ENCODE peak calls at places on chromosomes 2 and 18, in five cellular contexts. U is small intestine, P is psoas muscle, W is gastrocnemius medialis, J is Peyer's patch. C is an unnamed sample. For H3K9me3 and H3K4me1, the result is how much of the 10 kb centered on the place peaks cover.

GRCh38 chr18:23661735-23662308 is 889 bp downstream of the ANKRD29 start:
- DNase-seq in U (no peak), P (no peak), W (no peak), J (no peak), C (no peak)

GRCh38 chr18:60146220-60146960 is 226.2 kb downstream of the MC4R start:
- DNase-seq in U (no peak), P (no peak), W (no peak), J (no peak), C (no peak)

GRCh38 chr18:12766986-12767433 is 64.2 kb downstream of the PSMG2 start:
- DNase-seq in U (no peak), P (no peak), W (no peak), J (no peak), C (no peak)

GRCh38 chr2:12636837-12637581 is 79.7 kb upstream of the TRIB2 start:
- DNase-seq in U (no peak), P (no peak), W (no peak), J (no peak), C (no peak)

GRCh38 chr2:164811826-164812225 is 29.8 kb downstream of the COBLL1 start:
- DNase-seq in U (no peak), P (no peak), W (no peak), J (no peak), C (no peak)

GRCh38 chr2:227134591-227134990 is 29.4 kb downstream of the COL4A4 start:
- DNase-seq in U (no peak), P (no peak), W (no peak), J (no peak), C (no peak)

GRCh38 chr18:50847192-50847591 is 27.4 kb upstream of the MRO start:
- DNase-seq in U (no peak), P (no peak), W (no peak), J (no peak), C (no peak)

GRCh38 chr18:50424877-50425690 is 50.2 kb downstream of the SKA1 start:
- DNase-seq in U (peak), P (no peak), W (no peak), J (no peak), C (peak)

GRCh38 chr2:109702250-109702985 is 88.3 kb downstream of the SOWAHC start:
- DNase-seq in U (peak), P (no peak), W (no peak), J (no peak), C (no peak)

DNA sequence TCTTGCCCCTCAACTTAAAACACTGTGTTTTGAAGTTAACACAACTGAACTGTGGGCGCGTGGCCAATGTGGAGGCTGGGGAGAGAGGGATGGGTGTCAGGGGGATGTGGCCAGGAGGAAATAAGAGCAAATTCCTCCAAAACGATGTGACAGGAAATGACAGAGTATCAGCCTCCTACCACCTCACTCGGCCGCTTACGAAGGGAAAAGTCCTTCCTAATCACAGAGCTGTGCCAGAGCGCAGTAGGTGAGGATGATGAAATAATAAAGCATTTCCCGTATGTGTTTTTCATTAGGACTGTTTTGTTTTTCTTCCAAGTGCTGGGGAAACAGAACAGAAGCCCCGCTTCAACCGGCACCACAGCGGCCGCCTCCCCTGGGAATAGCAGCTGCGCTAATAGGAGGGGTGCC is 440.3 kb downstream of the MTX2 start:
- DNase-seq in U (no peak), P (peak), W (no peak), J (no peak), C (no peak)
- H3K4me3 ChIP-seq in U (no peak), P (no peak), W (no peak), J (no peak), C (no peak)

GRCh38 chr2:56801770-56802169 is 618.0 kb downstream of the CCDC85A start:
- DNase-seq in U (no peak), P (no peak), W (no peak), J (no peak), C (no peak)

GRCh38 chr2:56811401-56811800 is 627.6 kb downstream of the CCDC85A start:
- DNase-seq in U (no peak), P (no peak), W (no peak), J (no peak), C (no peak)

GRCh38 chr2:56807861-56808260 is 624.1 kb downstream of the CCDC85A start:
- DNase-seq in U (no peak), P (no peak), W (no peak), J (no peak), C (no peak)

GRCh38 chr2:56803596-56803995 is 619.8 kb downstream of the CCDC85A start:
- DNase-seq in U (no peak), P (no peak), W (no peak), J (no peak), C (no peak)

GRCh38 chr2:56806924-56807323 is 623.1 kb downstream of the CCDC85A start:
- DNase-seq in U (no peak), P (no peak), W (no peak), J (no peak), C (no peak)
- H3K9me3 ChIP-seq in U (under half), P (under half), W (under half), J (under half), C (under half)

GRCh38 chr2:196410008-196410407 is 229.5 kb upstream of the CCDC150 start:
- DNase-seq in U (no peak), P (no peak), W (no peak), J (no peak), C (no peak)
- H3K4me1 ChIP-seq in U (under half), P (under half), W (under half), J (under half), C (under half)

GRCh38 chr18:76621184-76621583 is 126.1 kb upstream of the ZNF516 start:
- DNase-seq in U (peak), P (no peak), W (no peak), J (no peak), C (peak)

GRCh38 chr18:76618721-76619120 is 123.7 kb upstream of the ZNF516 start:
- DNase-seq in U (no peak), P (no peak), W (no peak), J (no peak), C (no peak)

GRCh38 chr18:76619342-76620315 is 124.6 kb upstream of the ZNF516 start:
- DNase-seq in U (peak), P (peak), W (peak), J (no peak), C (no peak)

GRCh38 chr18:76621782-76622495 is 126.9 kb upstream of the ZNF516 start:
- DNase-seq in U (no peak), P (no peak), W (no peak), J (no peak), C (peak)

GRCh38 chr18:76620326-76620813 is 125.3 kb upstream of the ZNF516 start:
- DNase-seq in U (no peak), P (peak), W (peak), J (no peak), C (peak)
- H3K4me3 ChIP-seq in U (no peak), P (peak), W (peak), J (peak), C (peak)

GRCh38 chr18:78801011-78801410 is 178.6 kb upstream of the SALL3 start:
- DNase-seq in U (no peak), P (no peak), W (no peak), J (no peak), C (no peak)
- H3K9me3 ChIP-seq in U (under half), P (under half), W (under half), J (under half), C (under half)

DNA sequence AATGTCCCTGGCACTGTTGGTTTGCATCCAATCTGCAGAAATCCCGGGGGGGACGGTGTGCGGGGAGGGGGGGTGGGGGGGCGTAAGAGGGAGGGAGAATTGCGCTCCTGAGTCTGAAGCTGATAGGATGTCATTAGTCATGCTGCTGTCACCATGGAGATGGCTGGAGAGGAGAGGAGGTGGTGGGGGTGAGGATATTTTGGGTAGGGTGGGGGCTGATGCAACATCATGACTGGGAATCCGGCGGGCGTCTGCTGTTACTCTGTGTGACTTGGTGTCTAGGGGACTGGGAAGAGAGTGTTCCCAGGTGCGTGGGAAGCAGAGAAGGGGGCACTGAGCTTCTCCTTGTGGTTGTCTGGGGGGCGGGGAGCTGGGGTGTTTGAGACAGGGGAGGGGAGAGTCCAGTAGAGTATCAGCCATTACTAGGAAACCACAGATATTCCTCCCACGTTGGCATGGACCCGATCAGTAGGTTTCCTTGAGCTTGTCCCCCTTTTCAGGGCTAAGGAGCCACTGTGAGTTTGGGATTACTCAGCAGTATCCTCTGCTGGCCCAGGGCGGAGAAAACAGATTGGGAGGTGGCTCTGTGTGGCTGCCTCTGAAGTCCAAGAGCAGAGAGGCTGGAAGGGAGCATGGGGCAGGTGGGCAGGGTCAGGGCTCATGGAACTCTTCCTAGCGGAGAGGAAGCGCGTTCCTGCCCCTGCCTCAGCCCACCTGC is 18.9 kb downstream of the TET3 start:
- DNase-seq in U (no peak), P (peak), W (no peak), J (no peak), C (no peak)
- H3K4me1 ChIP-seq in U (under half), P (under half), W (under half), J (under half), C (half or more)

GRCh38 chr18:42773870-42774269 is 341.6 kb downstream of the RIT2 start:
- DNase-seq in U (no peak), P (no peak), W (no peak), J (no peak), C (no peak)
- H3K4me3 ChIP-seq in U (no peak), P (no peak), W (no peak), J (no peak), C (no peak)

DNA sequence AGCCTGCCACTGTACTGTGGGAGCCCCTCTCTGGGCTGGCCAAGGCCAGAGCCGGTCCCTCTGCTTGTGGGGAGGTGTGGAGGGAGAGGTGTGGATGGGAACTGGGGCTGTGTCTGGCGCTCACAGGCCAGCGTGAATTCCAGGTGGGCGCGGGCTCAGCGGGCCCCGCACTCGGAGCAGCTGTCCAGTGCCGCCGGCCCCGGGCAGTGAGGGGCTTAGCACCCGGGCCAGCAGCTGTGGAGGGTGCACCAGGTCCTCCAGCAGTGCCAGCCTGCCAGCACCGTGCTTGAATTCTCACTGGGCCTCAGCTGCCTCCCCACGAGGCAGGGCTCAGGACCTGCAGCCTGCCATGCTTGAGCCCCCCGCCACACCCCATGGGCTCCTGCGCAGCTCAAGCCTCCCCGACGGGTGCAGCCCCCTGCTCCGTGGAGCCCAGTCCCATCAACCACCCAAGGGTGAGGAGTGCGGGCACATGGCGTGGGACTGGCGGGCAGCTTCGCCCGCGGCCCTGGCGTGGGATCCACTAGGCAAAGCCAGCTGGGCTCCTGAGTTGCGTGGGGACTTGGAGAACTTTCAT is 69.5 kb upstream of the ABCA12 start:
- DNase-seq in U (no peak), P (no peak), W (no peak), J (no peak), C (no peak)
- H3K9me3 ChIP-seq in U (under half), P (under half), W (under half), J (under half), C (under half)

GRCh38 chr2:127097471-127097765 is 9.5 kb downstream of the BIN1 start:
- DNase-seq in U (peak), P (no peak), W (no peak), J (no peak), C (no peak)
- H3K4me1 ChIP-seq in U (under half), P (half or more), W (half or more), J (under half), C (under half)

GRCh38 chr2:218710687-218711549 is at the start of gene TTLL4:
- DNase-seq in U (peak), P (peak), W (peak), J (peak), C (peak)

GRCh38 chr2:218709906-218710305 is 729 bp upstream of the TTLL4 start:
- DNase-seq in U (no peak), P (no peak), W (no peak), J (no peak), C (no peak)

GRCh38 chr2:218711550-218711929 is 905 bp downstream of the TTLL4 start:
- DNase-seq in U (peak), P (no peak), W (no peak), J (no peak), C (no peak)

GRCh38 chr2:218708086-218708485 is 2.5 kb upstream of the TTLL4 start:
- DNase-seq in U (no peak), P (no peak), W (no peak), J (no peak), C (no peak)

DNA sequence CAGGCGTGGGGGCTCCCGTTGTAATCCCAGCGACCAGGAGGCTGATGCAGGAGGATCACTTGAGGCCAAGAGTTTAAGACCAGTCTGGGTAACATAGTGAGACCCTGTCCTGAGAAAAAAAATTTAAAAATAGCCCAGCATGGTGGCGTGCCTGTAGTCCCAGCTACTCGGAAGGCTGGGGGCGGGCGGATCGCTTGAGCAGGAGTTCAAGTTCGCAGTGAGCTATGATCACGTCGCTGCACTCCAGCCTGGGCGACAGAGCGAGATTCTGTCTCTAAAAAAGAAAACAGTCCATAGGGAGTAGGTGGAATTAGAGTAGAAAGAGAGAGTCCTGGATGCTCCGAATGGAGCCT is 325 bp upstream of the TTLL4 start:
- DNase-seq in U (no peak), P (no peak), W (no peak), J (no peak), C (no peak)
- H3K4me3 ChIP-seq in U (peak), P (peak), W (peak), J (peak), C (peak)